ENCODE peak calls at places on chromosome 7, in nine cellular contexts. D, K, L, M, S, Y, Z, B and Q are unnamed samples. For H3K4me1, the result is how much of the 10 kb centered on the place peaks cover.

GRCh38 chr7:78296036-78296435 is 497.5 kb downstream of the PHTF2 start:
- DNase-seq in D (peak), K (no peak), L (no peak), M (no peak), S (no peak), Y (no peak), Z (no peak), B (no peak), Q (no peak)

GRCh38 chr7:116571037-116571436 is 46.2 kb downstream of the CAV1 start:
- DNase-seq in D (peak), K (no peak), L (no peak), M (no peak), S (no peak), Y (no peak), Z (no peak), B (no peak), Q (peak)

GRCh38 chr7:150368884-150369739 is 490 bp downstream of the REPIN1 start:
- DNase-seq in D (peak), K (peak), L (no peak), M (peak), S (peak), Y (peak), Z (peak), B (peak), Q (peak)

GRCh38 chr7:150314639-150315239 is 8.4 kb upstream of the LRRC61 start:
- DNase-seq in D (no peak), K (no peak), L (no peak), M (no peak), S (no peak), Y (no peak), Z (no peak), B (peak), Q (no peak)

GRCh38 chr7:142932386-142933091 is 1.0 kb downstream of the TRPV5 start:
- DNase-seq in D (no peak), K (no peak), L (no peak), M (no peak), S (no peak), Y (no peak), Z (no peak), B (no peak), Q (no peak)

GRCh38 chr7:73519867-73520672 is 2.0 kb downstream of the BAZ1B start:
- DNase-seq in D (peak), K (peak), L (no peak), M (no peak), S (peak), Y (no peak), Z (peak), B (no peak), Q (peak)

GRCh38 chr7:73307436-73307835 is 1.2 kb downstream of the NSUN5 start:
- DNase-seq in D (no peak), K (no peak), L (no peak), M (no peak), S (no peak), Y (no peak), Z (no peak), B (no peak), Q (no peak)

GRCh38 chr7:4638781-4639575 is 43.1 kb upstream of the FOXK1 start:
- DNase-seq in D (no peak), K (no peak), L (no peak), M (no peak), S (no peak), Y (no peak), Z (no peak), B (no peak), Q (no peak)

GRCh38 chr7:114722562-114722961 is 199.3 kb upstream of the MDFIC start:
- DNase-seq in D (no peak), K (no peak), L (no peak), M (no peak), S (no peak), Y (no peak), Z (no peak), B (no peak), Q (no peak)

GRCh38 chr7:25029075-25029474 is 49.1 kb upstream of the OSBPL3 start:
- DNase-seq in D (no peak), K (no peak), L (no peak), M (no peak), S (peak), Y (no peak), Z (no peak), B (no peak), Q (no peak)

GRCh38 chr7:5420841-5421625 is 2.6 kb downstream of the TNRC18 start:
- DNase-seq in D (no peak), K (peak), L (no peak), M (no peak), S (no peak), Y (no peak), Z (no peak), B (no peak), Q (no peak)

GRCh38 chr7:109259151-109259550 is 689.5 kb downstream of the DNAJB9 start:
- DNase-seq in D (no peak), K (peak), L (no peak), M (no peak), S (no peak), Y (no peak), Z (no peak), B (no peak), Q (peak)

GRCh38 chr7:31065021-31065593 is 13.0 kb downstream of the ADCYAP1R1 start:
- DNase-seq in D (no peak), K (peak), L (no peak), M (no peak), S (no peak), Y (no peak), Z (peak), B (no peak), Q (no peak)

GRCh38 chr7:130982160-130982638 is 248.2 kb upstream of the KLF14 start:
- DNase-seq in D (peak), K (peak), L (no peak), M (peak), S (no peak), Y (peak), Z (peak), B (no peak), Q (peak)

GRCh38 chr7:118711631-118712156 is 487.2 kb downstream of the ANKRD7 start:
- DNase-seq in D (no peak), K (no peak), L (no peak), M (no peak), S (no peak), Y (no peak), Z (no peak), B (no peak), Q (no peak)

GRCh38 chr7:133095119-133095671 is 13.3 kb upstream of the CHCHD3 start:
- DNase-seq in D (no peak), K (peak), L (no peak), M (no peak), S (no peak), Y (no peak), Z (no peak), B (no peak), Q (no peak)

GRCh38 chr7:118080947-118081346 is 103.0 kb upstream of the LSM8 start:
- DNase-seq in D (peak), K (no peak), L (peak), M (peak), S (peak), Y (peak), Z (no peak), B (peak), Q (peak)

GRCh38 chr7:6621195-6622128 is 6.1 kb downstream of the ZNF853 start:
- DNase-seq in D (no peak), K (no peak), L (no peak), M (no peak), S (no peak), Y (no peak), Z (no peak), B (no peak), Q (no peak)

GRCh38 chr7:70092314-70093303 is 494.3 kb downstream of the AUTS2 start:
- DNase-seq in D (peak), K (no peak), L (no peak), M (peak), S (no peak), Y (no peak), Z (no peak), B (no peak), Q (peak)

GRCh38 chr7:13949450-13949849 is 40.0 kb downstream of the ETV1 start:
- DNase-seq in D (no peak), K (no peak), L (no peak), M (peak), S (no peak), Y (no peak), Z (no peak), B (no peak), Q (no peak)

GRCh38 chr7:153832160-153832559 is 220.0 kb upstream of the DPP6 start:
- DNase-seq in D (no peak), K (no peak), L (no peak), M (no peak), S (no peak), Y (no peak), Z (peak), B (no peak), Q (no peak)

GRCh38 chr7:31464601-31465000 is 49.3 kb upstream of the ITPRID1 start:
- DNase-seq in D (no peak), K (no peak), L (no peak), M (peak), S (no peak), Y (no peak), Z (no peak), B (no peak), Q (no peak)

GRCh38 chr7:156163747-156164146 is 351.5 kb upstream of the SHH start:
- DNase-seq in D (no peak), K (no peak), L (no peak), M (no peak), S (no peak), Y (no peak), Z (no peak), B (no peak), Q (no peak)

GRCh38 chr7:50869108-50869716 is 86.5 kb upstream of the GRB10 start:
- DNase-seq in D (peak), K (no peak), L (no peak), M (peak), S (no peak), Y (no peak), Z (no peak), B (no peak), Q (peak)

GRCh38 chr7:30564243-30564892 is 30.3 kb upstream of the GARS1 start:
- DNase-seq in D (peak), K (peak), L (peak), M (peak), S (peak), Y (peak), Z (peak), B (peak), Q (peak)

GRCh38 chr7:36496576-36496975 is 106.9 kb downstream of the ANLN start:
- DNase-seq in D (no peak), K (no peak), L (no peak), M (no peak), S (no peak), Y (peak), Z (no peak), B (no peak), Q (peak)

GRCh38 chr7:36021367-36021766 is 131.7 kb upstream of the EEPD1 start:
- DNase-seq in D (no peak), K (peak), L (no peak), M (no peak), S (peak), Y (no peak), Z (peak), B (peak), Q (peak)

GRCh38 chr7:94109556-94109955 is 105.4 kb upstream of the BET1 start:
- DNase-seq in D (no peak), K (no peak), L (no peak), M (no peak), S (no peak), Y (no peak), Z (no peak), B (no peak), Q (no peak)

GRCh38 chr7:119572132-119572531 is 700.8 kb upstream of the KCND2 start:
- DNase-seq in D (no peak), K (no peak), L (no peak), M (no peak), S (no peak), Y (no peak), Z (no peak), B (peak), Q (no peak)

GRCh38 chr7:109844362-109844761 is 1246.6 kb upstream of the LRRN3 start:
- DNase-seq in D (peak), K (peak), L (no peak), M (peak), S (peak), Y (peak), Z (no peak), B (no peak), Q (peak)

DNA sequence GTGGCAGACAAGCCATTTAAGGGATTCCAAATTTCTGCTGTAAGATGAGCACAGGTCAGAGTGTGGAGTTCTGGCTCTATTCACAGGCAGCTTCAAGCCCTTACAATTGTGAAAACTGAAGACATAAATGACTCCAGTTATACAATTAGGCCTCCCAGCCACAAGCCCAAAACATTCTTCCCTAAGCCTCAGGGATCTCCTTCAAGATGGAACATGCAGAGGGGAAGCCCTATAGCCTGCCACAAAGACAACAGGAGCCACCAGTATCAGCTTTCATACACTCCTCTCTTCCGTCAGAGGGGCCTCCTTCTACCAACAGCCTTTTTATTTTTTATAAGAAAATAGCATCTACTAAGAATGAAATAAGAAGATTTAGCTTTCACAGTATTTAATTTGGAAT is 46.5 kb downstream of the DLD start:
- DNase-seq in D (no peak), K (no peak), L (no peak), M (peak), S (no peak), Y (no peak), Z (no peak), B (no peak), Q (no peak)
- H3K4me1 ChIP-seq in D (under half), K (under half), L (under half), M (under half), S (under half), Y (under half), Z (under half), B (under half), Q (under half)

GRCh38 chr7:134782121-134782623 is 2.7 kb downstream of the CALD1 start:
- DNase-seq in D (peak), K (no peak), L (no peak), M (no peak), S (no peak), Y (no peak), Z (no peak), B (no peak), Q (peak)
- H3K4me2 ChIP-seq in D (peak), K (no peak), L (peak), M (peak), S (no peak), Y (peak), Z (no peak), B (peak), Q (peak)

GRCh38 chr7:29040570-29040906 is 82.4 kb upstream of the TRIL start:
- DNase-seq in D (no peak), K (no peak), L (no peak), M (no peak), S (no peak), Y (no peak), Z (no peak), B (no peak), Q (peak)
- H3K4me1 ChIP-seq in D (under half), K (under half), L (under half), M (under half), S (under half), Y (under half), Z (under half), B (under half), Q (under half)

GRCh38 chr7:135856356-135857144 is 107.9 kb upstream of the FAM180A start:
- DNase-seq in D (peak), K (no peak), L (no peak), M (no peak), S (no peak), Y (no peak), Z (no peak), B (no peak), Q (peak)
- H3K4me2 ChIP-seq in D (no peak), K (no peak), L (no peak), M (no peak), S (no peak), Y (no peak), Z (no peak), B (no peak), Q (no peak)

DNA sequence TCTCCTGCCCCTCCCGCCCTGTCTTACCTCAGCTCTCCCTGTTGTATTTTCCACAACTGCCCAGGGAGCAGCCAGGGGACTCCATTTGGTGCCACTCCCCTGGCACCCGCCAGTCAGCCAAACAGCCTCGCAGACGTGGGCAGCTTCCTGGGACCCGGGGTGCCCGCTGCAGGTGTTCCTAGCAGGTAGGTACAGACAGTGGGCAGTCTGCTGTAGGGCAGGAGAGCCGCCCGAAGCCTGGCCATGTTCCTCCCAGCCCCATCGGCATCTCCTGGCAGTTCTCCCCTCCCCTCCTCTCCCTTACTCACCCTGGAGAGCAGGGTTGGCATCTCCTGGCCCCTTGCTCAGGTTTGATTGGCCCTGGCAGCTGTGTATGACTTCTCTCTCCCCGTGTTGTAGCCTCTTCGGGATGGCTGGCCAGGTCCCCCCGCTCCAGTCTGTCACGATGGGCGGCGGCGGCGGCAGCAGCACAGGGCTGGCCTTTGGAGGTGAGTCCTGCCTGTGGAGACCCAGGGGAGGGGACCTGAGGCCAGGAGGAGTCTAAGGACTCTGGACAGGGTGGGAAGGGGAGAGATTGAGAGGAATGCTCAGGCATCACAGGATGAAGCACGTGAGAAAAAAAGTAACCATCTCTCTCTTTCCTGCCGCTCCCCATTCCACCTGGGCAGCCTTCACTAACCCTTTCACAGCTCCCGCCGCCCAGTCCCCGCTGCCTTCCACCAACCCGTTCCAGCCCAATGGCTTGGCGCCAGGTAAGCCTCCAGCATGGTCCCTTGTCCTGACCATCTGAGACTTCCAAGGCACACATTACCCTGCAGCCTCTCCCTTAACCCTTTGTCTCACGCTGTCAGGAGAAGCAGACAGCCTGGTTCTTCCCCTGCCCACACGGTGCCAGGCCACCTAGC is 11.3 kb downstream of the SAP25 start:
- DNase-seq in D (no peak), K (no peak), L (no peak), M (no peak), S (no peak), Y (no peak), Z (no peak), B (no peak), Q (no peak)
- H3K4me1 ChIP-seq in D (under half), K (under half), L (under half), M (under half), S (under half), Y (under half), Z (under half), B (under half), Q (under half)

GRCh38 chr7:432933-433332 is 86.7 kb downstream of the PDGFA start:
- DNase-seq in D (no peak), K (no peak), L (no peak), M (no peak), S (no peak), Y (no peak), Z (no peak), B (no peak), Q (no peak)
- H3K4me2 ChIP-seq in D (no peak), K (no peak), L (no peak), M (no peak), S (no peak), Y (no peak), Z (no peak), B (no peak), Q (no peak)

DNA sequence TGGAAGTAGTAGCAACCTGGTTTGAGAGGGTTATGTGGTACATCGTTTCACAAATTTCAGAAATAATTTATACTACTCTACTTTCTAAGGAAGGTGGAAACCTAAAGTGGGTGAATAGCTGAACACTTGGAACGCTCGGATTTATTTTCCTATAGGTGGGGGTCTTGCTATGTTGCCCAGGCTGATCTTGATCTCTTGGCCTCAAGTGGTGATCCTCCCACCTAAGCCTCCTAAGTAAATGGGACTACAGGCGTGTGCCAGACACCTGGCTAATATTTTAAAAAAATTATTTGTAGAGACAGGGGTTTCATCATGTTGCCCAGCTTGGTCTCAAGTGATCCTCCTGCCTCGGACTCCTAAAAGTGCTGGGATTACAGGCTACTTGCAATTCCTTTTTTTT is 6.7 kb upstream of the KMT2E start:
- DNase-seq in D (no peak), K (no peak), L (no peak), M (no peak), S (no peak), Y (no peak), Z (no peak), B (no peak), Q (no peak)
- H3K4me1 ChIP-seq in D (under half), K (under half), L (under half), M (under half), S (half or more), Y (under half), Z (half or more), B (under half), Q (under half)

DNA sequence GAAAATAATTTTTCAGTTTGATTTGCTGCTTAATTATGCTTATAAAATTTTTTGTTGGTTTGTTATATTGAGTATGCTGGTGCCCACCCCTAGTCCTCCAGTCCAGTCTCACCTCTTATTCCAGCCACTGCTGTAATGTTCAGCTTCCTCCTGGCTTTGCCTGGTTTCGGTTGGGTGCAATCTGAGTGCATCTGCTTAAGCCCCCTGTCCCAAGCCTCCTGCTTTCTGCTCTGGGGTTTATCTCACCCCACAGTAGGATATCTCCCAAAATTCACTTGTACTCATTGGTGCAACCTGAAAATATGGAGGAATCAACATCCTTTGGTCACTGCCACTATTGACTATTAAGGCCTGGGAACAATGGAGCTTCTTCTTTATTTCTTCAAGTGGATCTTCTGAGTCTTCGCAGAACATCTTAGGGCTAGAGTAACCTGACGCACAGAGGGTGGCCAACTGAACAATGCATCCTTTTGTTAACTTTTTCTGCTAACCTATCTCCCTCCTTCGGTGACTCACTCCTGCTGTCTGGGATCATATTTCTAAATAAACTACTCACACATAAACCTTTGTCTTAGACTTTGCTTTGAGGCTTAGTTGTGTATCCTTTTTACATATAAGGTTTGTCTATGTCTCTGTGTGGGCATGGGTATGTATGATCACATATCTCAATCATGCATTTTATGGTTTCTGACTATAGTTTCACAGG is 19.1 kb upstream of the SOSTDC1 start:
- DNase-seq in D (peak), K (peak), L (no peak), M (peak), S (no peak), Y (no peak), Z (no peak), B (no peak), Q (peak)
- H3K4me2 ChIP-seq in D (peak), K (no peak), L (no peak), M (no peak), S (no peak), Y (no peak), Z (no peak), B (no peak), Q (no peak)

GRCh38 chr7:99559276-99559915 is 954 bp downstream of the ZNF655 start:
- DNase-seq in D (peak), K (no peak), L (no peak), M (no peak), S (no peak), Y (peak), Z (no peak), B (no peak), Q (peak)

GRCh38 chr7:99561735-99562051 is 3.3 kb downstream of the ZNF655 start:
- DNase-seq in D (no peak), K (no peak), L (no peak), M (no peak), S (no peak), Y (no peak), Z (no peak), B (no peak), Q (no peak)

GRCh38 chr7:99562832-99563231 is 4.4 kb downstream of the ZNF655 start:
- DNase-seq in D (peak), K (no peak), L (no peak), M (peak), S (no peak), Y (peak), Z (no peak), B (no peak), Q (peak)

GRCh38 chr7:99562114-99562784 is 3.8 kb downstream of the ZNF655 start:
- DNase-seq in D (no peak), K (no peak), L (no peak), M (no peak), S (no peak), Y (no peak), Z (no peak), B (no peak), Q (no peak)

GRCh38 chr7:99560834-99561734 is 2.6 kb downstream of the ZNF655 start:
- DNase-seq in D (no peak), K (no peak), L (no peak), M (no peak), S (no peak), Y (no peak), Z (no peak), B (no peak), Q (no peak)
- H3K4me1 ChIP-seq in D (under half), K (under half), L (under half), M (under half), S (under half), Y (under half), Z (under half), B (under half), Q (under half)